ENCODE peak calls at places on chromosomes 16 and 17, in four cellular contexts. D is Peyer's patch, Z is ascending aorta, X is tibial nerve. E is an unnamed sample.

GRCh38 chr17:66952031-66952524 is 12.4 kb upstream of the CACNG4 start:
- DNase-seq in X (no peak), D (peak), Z (no peak), E (no peak)

GRCh38 chr16:70644763-70645597 is 1.4 kb upstream of the IL34 start:
- DNase-seq in D (no peak), X (no peak), Z (no peak), E (no peak)

GRCh38 chr16:85418978-85419491 is 194.1 kb upstream of the GSE1 start:
- DNase-seq in D (no peak), X (no peak), Z (no peak), E (no peak)

GRCh38 chr16:54430491-54431030 is 144.0 kb upstream of the IRX3 start:
- DNase-seq in X (no peak), D (no peak), Z (no peak), E (no peak)

GRCh38 chr16:57577214-57577613 is 34.8 kb downstream of the ADGRG5 start:
- DNase-seq in D (no peak), Z (no peak), X (no peak), E (peak)

GRCh38 chr16:76385831-76386230 is 108.6 kb downstream of the CNTNAP4 start:
- DNase-seq in X (no peak), Z (no peak), D (no peak), E (no peak)

GRCh38 chr16:11257131-11257938 is 1.3 kb upstream of the SOCS1 start:
- DNase-seq in D (peak), Z (peak), X (peak), E (peak)

GRCh38 chr17:74919440-74920305 is 3.4 kb downstream of the USH1G start:
- DNase-seq in X (no peak), Z (no peak), D (no peak), E (no peak)

GRCh38 chr17:63954402-63955063 is 18.2 kb downstream of the SCN4A start:
- DNase-seq in X (no peak), Z (no peak), D (no peak), E (no peak)

GRCh38 chr16:79519448-79519847 is 81.1 kb downstream of the MAF start:
- DNase-seq in X (no peak), D (no peak), Z (no peak), E (no peak)

GRCh38 chr16:69309316-69309715 is 1.8 kb upstream of the VPS4A start:
- DNase-seq in X (peak), Z (peak), D (no peak), E (no peak)

GRCh38 chr17:70071127-70071526 is 3.9 kb upstream of the KCNJ16 start:
- DNase-seq in Z (no peak), D (no peak), X (no peak), E (no peak)

GRCh38 chr17:70073326-70073725 is 1.7 kb upstream of the KCNJ16 start:
- DNase-seq in Z (no peak), X (no peak), D (no peak), E (no peak)

GRCh38 chr17:70072900-70073299 is 2.1 kb upstream of the KCNJ16 start:
- DNase-seq in D (no peak), Z (no peak), X (no peak), E (no peak)

GRCh38 chr17:70071620-70072019 is 3.4 kb upstream of the KCNJ16 start:
- DNase-seq in D (no peak), Z (no peak), X (no peak), E (no peak)

DNA sequence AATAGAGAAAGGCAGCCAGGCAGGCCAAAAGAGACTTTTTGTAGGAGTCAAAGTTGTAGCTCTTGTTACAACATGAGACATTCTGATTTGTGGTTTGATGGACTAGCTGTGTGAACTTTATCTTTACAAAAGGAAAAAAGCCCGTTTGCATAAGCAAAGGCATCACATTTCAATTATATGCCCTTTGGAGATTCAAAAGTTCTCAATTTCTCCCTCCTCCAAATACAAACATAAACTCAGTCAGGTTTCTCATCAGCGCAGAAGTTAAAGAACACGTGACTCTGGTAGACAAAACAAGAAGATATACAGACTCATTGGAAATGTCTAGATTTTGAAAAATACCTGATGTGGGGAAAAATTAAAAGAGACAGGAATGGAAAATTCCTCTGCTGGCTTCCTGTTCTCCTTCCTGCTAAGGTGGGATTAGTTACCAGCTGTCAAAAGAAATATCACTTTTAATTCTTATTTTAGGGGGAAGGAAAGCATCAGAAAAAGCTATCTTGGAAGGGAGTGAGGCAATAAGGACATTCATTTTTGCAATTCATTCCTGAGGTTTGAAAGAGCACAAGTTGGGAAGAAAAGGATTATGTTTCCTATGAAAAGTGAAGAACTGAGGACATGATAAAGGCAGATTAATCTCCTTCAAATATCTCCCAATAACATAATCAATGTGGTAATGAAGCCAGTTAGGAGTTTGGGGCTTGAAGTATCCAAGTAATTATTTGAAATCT is 4.6 kb upstream of the KCNJ16 start:
- DNase-seq in X (no peak), D (no peak), Z (no peak), E (no peak)
- H3K27ac ChIP-seq in X (no peak), D (no peak), Z (no peak), E (no peak)

GRCh38 chr17:28507567-28508195 is 1.5 kb downstream of the FOXN1 start:
- DNase-seq in D (no peak), Z (no peak), X (no peak), E (no peak)
- H3K27ac ChIP-seq in D (no peak), Z (no peak), X (no peak), E (no peak)

GRCh38 chr17:8333281-8333680 is 6.4 kb upstream of the ODF4 start:
- DNase-seq in D (no peak), Z (no peak), X (no peak), E (no peak)
- H3K27ac ChIP-seq in D (no peak), Z (no peak), X (no peak), E (no peak)

GRCh38 chr17:3935140-3935542 is 18.9 kb upstream of the P2RX1 start:
- DNase-seq in Z (no peak), D (peak), X (peak), E (no peak)
- H3K27ac ChIP-seq in Z (no peak), D (no peak), X (no peak), E (no peak)

DNA sequence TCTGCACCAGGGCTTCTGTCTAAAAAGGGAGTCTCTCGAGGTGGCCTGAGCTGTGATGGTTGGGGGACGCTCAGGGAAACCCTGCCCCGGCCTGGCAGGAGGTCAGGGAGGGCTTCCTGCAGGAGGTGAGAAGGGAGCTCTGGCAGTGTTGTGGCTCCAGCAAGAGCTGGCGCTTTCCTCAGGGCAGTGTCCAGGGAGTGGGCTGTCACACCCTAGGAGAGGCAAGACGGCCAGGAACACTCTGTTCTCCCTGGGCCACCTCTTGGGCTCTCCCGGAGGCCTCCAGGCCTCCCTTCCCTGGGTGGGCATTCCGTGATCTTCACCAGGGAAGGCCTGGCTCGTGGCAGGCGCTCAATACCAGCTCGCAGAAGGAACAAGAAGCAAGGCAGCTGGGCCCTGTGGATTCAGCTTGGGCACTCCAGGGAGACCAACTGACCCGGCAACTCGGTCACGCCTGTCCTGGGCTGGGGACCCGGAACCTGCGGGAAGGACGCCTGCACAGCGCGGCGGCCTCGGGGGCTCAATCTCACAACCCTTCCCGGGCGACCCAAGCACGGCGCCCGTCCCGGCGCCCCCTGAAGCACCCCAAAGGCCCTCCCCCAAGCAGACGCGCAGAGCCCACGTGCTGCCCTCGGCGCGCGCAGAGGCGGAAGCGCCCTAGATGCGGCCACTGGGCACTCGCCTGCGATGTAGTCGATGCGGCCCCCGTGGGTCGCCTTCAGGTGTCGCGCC is 694 bp downstream of the APRT start:
- DNase-seq in D (peak), X (peak), Z (peak), E (peak)
- H3K27ac ChIP-seq in D (peak), X (peak), Z (peak), E (peak)

DNA sequence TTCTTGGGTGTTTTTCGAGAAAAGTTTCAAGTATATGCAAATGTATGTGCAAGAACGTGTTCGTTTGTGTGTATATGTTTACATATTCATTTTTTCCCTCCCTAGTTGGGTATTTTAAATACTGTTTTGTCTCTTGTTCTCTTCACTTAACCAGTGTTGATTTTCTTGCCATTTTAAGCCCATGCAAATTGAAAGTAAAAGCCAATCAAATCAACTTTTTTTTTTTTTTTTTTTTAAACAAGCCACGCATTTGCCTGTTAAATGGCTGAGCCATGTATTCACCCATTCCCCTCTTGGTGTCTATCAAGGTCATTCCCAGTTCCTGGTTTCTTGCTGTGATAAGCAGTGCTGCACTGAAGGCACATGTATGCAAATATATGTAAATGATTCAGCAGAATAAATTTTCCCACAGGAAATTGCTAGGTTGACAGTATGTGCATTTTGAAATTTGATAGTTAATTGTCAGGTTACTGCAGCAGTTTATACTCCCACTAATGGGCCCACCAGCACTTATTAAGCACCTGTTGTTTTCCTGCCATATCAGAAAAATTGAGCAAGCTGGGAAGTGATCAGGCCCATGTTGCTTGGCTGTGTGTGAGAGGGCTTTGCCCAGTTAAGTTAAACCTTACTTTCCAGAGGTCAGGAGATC is 12.3 kb downstream of the ABCC1 start:
- DNase-seq in D (no peak), Z (no peak), X (no peak), E (no peak)
- H3K27ac ChIP-seq in D (peak), Z (peak), X (no peak), E (no peak)

GRCh38 chr16:48210747-48211146 is 33.4 kb upstream of the LONP2 start:
- DNase-seq in X (no peak), Z (no peak), D (no peak), E (no peak)
- H3K27ac ChIP-seq in X (no peak), Z (no peak), D (no peak), E (no peak)

GRCh38 chr16:86581458-86581857 is 3.1 kb downstream of the FOXL1 start:
- DNase-seq in Z (no peak), X (no peak), D (no peak), E (no peak)

GRCh38 chr16:86584071-86584685 is 5.8 kb downstream of the FOXL1 start:
- DNase-seq in D (no peak), Z (peak), X (no peak), E (peak)

GRCh38 chr16:86585821-86586611 is 7.7 kb downstream of the FOXL1 start:
- DNase-seq in Z (peak), X (no peak), D (no peak), E (peak)

GRCh38 chr16:86587487-86587886 is 9.1 kb downstream of the FOXL1 start:
- DNase-seq in Z (peak), X (no peak), D (no peak), E (no peak)

DNA sequence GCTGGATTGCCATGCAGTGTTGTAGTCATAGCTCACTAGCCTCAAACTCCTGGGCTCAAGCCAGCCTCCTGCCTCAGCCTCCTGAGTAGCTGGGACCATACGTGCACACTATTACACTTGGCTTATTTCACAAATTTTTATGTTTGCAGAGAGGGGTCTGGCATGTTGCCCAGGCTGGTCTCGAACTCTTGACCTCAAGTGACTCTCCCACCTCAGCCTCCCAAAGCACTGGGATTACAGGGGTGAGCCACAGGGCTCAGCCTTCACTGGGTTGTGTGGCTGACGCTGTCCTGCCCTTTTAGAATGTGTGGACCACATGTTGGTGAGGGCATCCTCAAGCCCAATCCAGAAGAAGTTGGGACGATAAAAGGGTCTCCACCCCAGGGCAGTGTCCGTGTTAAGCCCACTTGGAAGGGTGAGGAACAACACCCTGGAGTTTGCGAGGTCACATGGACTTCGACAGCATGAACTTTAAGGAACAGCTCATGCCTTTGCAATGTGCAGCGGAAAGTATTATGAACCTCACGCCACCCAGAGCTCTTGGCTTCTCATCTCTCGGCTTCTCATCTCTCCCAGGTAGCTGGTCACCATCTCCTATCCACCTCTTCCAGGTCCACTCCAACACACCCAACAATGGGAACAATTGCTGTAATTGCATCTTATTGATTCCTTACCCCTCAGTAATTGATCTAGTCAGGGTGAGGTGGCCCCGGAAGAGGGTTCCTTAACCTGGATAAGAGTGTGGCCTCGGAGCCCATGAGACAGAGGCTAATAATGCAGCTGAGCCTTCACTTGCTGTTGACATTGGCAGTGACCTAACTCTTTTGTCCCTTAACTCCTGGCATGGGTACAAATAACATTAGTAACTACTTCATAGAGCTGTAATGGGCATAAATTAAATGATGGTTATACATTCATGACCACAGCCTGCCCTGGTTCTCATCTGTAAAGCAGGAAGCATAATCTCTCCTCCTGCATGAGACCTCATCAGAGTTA is 6.7 kb downstream of the FOXL1 start:
- DNase-seq in X (no peak), Z (peak), D (no peak), E (peak)
- H3K27ac ChIP-seq in X (peak), Z (peak), D (peak), E (peak)